ENCODE peak calls at places on chromosome 1, in seven cellular contexts. W, A, G, J, N, B and L are unnamed samples.

GRCh38 chr1:116131866-116132605 is 20.8 kb downstream of the MAB21L3 start:
- DNase-seq in G (no peak), J (no peak), B (no peak), A (no peak), N (no peak), W (peak; percentile 26), L (no peak)

GRCh38 chr1:155002479-155003226 is at the start of gene ZBTB7B:
- DNase-seq in N (no peak), J (no peak), B (peak; percentile 43), A (peak; percentile 92), G (peak; percentile 59), W (peak; percentile 49), L (no peak)

GRCh38 chr1:236150972-236151371 is 8.6 kb downstream of the GPR137B start:
- DNase-seq in W (no peak), A (no peak), G (no peak), J (no peak), N (no peak), B (no peak), L (no peak)

GRCh38 chr1:87279966-87280535 is 48.6 kb upstream of the LMO4 start:
- DNase-seq in W (no peak), B (no peak), J (no peak), N (no peak), G (peak; percentile 33), A (no peak), L (no peak)

GRCh38 chr1:172343246-172344099 is 77.0 kb upstream of the C1orf105 start:
- DNase-seq in W (no peak), G (peak; percentile 87), N (no peak), A (no peak), J (no peak), B (no peak), L (no peak)

GRCh38 chr1:26771643-26772321 is 16.0 kb upstream of the PIGV start:
- DNase-seq in J (no peak), N (no peak), G (peak; percentile 99), A (no peak), W (no peak), B (no peak), L (no peak)

GRCh38 chr1:51517361-51518032 is 1.6 kb downstream of the EPS15 start:
- DNase-seq in G (peak; percentile 15), N (no peak), J (no peak), W (peak; percentile 23), B (no peak), A (no peak), L (no peak)

GRCh38 chr1:91789273-91789997 is 96.5 kb downstream of the TGFBR3 start:
- DNase-seq in J (no peak), B (no peak), N (no peak), W (no peak), G (no peak), A (no peak), L (no peak)

GRCh38 chr1:115641762-115642167 is at the start of gene VANGL1:
- DNase-seq in J (peak; percentile 48), N (peak; percentile 58), A (peak; percentile 91), B (peak; percentile 63), G (peak; percentile 87), W (peak; percentile 51), L (peak; percentile 81)

GRCh38 chr1:40628903-40629292 is 36.6 kb downstream of the RIMS3 start:
- DNase-seq in G (no peak), B (no peak), W (no peak), J (no peak), N (no peak), A (no peak), L (no peak)

GRCh38 chr1:9289090-9289534 is 3.6 kb upstream of the SPSB1 start:
- DNase-seq in N (no peak), B (peak; percentile 77), G (peak; percentile 85), W (peak; percentile 68), J (peak; percentile 81), A (peak; percentile 94), L (no peak)

GRCh38 chr1:220166853-220167252 is 72.9 kb downstream of the IARS2 start:
- DNase-seq in B (no peak), W (no peak), G (no peak), A (no peak), N (no peak), J (no peak), L (no peak)

GRCh38 chr1:155645024-155645423 is 35.0 kb downstream of the MSTO1 start:
- DNase-seq in N (no peak), J (no peak), A (no peak), B (no peak), G (no peak), W (no peak), L (no peak)

GRCh38 chr1:164440222-164440621 is 118.8 kb upstream of the PBX1 start:
- DNase-seq in G (peak; percentile 18), A (no peak), N (no peak), J (no peak), W (no peak), B (no peak), L (no peak)

GRCh38 chr1:91130256-91130985 is 108.6 kb upstream of the ZNF644 start:
- DNase-seq in N (no peak), W (no peak), B (no peak), A (no peak), G (no peak), J (no peak), L (no peak)

GRCh38 chr1:228094432-228095016 is 8.6 kb downstream of the C1orf35 start:
- DNase-seq in A (no peak), N (no peak), W (no peak), J (no peak), G (no peak), B (no peak), L (peak; percentile 39)

GRCh38 chr1:111516008-111516535 is 12.6 kb upstream of the ADORA3 start:
- DNase-seq in W (no peak), N (no peak), B (peak; percentile 37), A (no peak), J (no peak), G (peak; percentile 69), L (no peak)

GRCh38 chr1:93056649-93057048 is 22.4 kb upstream of the MTF2 start:
- DNase-seq in W (no peak), A (no peak), G (no peak), J (no peak), N (no peak), B (no peak), L (no peak)

GRCh38 chr1:182488803-182489202 is 38.9 kb downstream of the RGSL1 start:
- DNase-seq in B (no peak), J (no peak), G (no peak), N (no peak), A (no peak), W (no peak), L (no peak)

GRCh38 chr1:243549108-243549507 is 293.3 kb downstream of the SDCCAG8 start:
- DNase-seq in B (no peak), J (no peak), N (no peak), A (no peak), W (no peak), G (peak; percentile 78), L (no peak)

DNA sequence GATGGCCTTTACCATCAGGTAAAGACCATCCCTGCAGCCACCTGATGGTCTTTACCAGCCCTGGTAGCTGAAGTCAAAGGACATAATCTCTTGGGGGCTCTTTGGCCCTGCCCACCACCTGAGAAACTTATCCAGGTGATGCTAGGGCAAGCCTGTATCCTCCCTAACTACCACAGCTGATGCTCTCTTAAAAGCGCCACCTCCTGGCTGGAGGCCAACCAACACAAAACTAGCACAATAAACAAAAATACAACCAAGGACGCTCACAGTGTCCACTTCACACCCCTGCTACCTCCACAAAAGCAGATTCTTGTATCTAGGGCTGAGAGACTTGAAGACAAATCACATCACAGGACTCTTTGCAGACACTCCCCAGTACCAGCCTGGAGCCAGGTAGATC is 357.1 kb upstream of the POU3F1 start:
- DNase-seq in A (no peak), J (no peak), W (no peak), N (no peak), G (no peak), B (no peak), L (no peak)
- TF ChIP-seq CTCF in A (no peak), J (no peak), W (no peak), N (no peak), G (no peak), B (no peak), L (no peak)

GRCh38 chr1:24386241-24386640 is 27.3 kb downstream of the STPG1 start:
- DNase-seq in A (peak; percentile 76), W (no peak), N (no peak), B (no peak), G (peak; percentile 65), J (no peak), L (no peak)

GRCh38 chr1:24384251-24385090 is 29.1 kb downstream of the STPG1 start:
- DNase-seq in N (no peak), G (peak; percentile 81), A (peak; percentile 85), J (no peak), B (no peak), W (peak; percentile 71), L (no peak)

GRCh38 chr1:24383381-24383940 is 30.1 kb downstream of the STPG1 start:
- DNase-seq in W (no peak), B (no peak), G (peak; percentile 47), N (no peak), A (peak; percentile 17), J (no peak), L (no peak)

GRCh38 chr1:24386931-24387330 is 26.7 kb downstream of the STPG1 start:
- DNase-seq in B (no peak), W (no peak), J (no peak), G (no peak), A (peak; percentile 68), N (no peak), L (no peak)

GRCh38 chr1:24385160-24385939 is 28.2 kb downstream of the STPG1 start:
- DNase-seq in B (peak; percentile 21), W (no peak), A (peak; percentile 69), G (no peak), J (no peak), N (no peak), L (no peak)
- TF ChIP-seq CTCF in B (peak; percentile 48), W (no peak), A (no peak), G (peak; percentile 41), J (peak; percentile 49), N (no peak), L (peak; percentile 60)

DNA sequence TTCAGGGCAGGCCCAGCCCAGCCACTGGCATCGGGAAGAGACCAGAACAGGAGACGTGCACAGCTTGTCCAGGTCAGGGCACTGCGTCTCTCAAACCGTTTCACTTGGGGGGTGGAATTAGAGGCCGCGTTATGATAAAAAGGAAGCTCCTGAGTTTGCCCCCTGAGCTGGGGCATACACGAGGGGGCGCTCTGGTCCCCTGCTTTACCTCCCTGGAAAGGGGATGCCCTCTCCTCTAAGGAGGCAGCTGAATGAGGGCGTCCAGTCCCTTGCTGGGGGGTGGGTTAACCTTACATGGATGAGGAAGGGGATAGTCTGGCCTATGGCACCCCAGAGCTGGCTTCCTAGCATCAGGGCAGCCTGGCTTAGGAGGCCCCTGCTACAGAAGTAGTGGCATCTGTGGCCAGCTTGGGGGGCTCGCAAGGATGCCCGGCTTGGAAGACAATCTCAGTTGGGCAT is 2.3 kb downstream of the MYOG start:
- DNase-seq in W (no peak), J (no peak), G (no peak), A (peak; percentile 66), B (no peak), N (no peak), L (peak; percentile 51)
- TF ChIP-seq CTCF in W (no peak), J (no peak), G (no peak), A (no peak), B (no peak), N (no peak), L (no peak)

GRCh38 chr1:152912900-152913299 is 4.6 kb downstream of the IVL start:
- DNase-seq in N (no peak), B (no peak), W (no peak), A (no peak), G (no peak), J (no peak), L (no peak)

GRCh38 chr1:152912471-152912870 is 4.1 kb downstream of the IVL start:
- DNase-seq in W (no peak), G (no peak), B (no peak), J (no peak), A (no peak), N (no peak), L (no peak)

GRCh38 chr1:152917794-152918193 is 9.4 kb downstream of the IVL start:
- DNase-seq in B (peak; percentile 44), J (no peak), G (no peak), N (no peak), A (no peak), W (no peak), L (no peak)
- TF ChIP-seq CTCF in B (no peak), J (peak; percentile 49), G (no peak), N (peak; percentile 17), A (no peak), W (no peak), L (peak; percentile 53)